ENCODE peak calls at places on chromosomes 5 and 9, in eight cellular contexts. J, L, P, C, A, K, F and H are unnamed samples.

GRCh38 chr5:179250561-179251225 is 94.6 kb downstream of the ADAMTS2 start:
- DNase-seq in J (no peak), L (no peak), P (no peak), C (no peak), A (no peak), K (peak; percentile 38), F (no peak), H (no peak)

GRCh38 chr5:10856646-10857332 is 95.8 kb upstream of the DAP start:
- DNase-seq in J (peak; percentile 85), L (peak; percentile 62), P (peak; percentile 77), C (no peak), A (peak; percentile 30), K (peak; percentile 76), F (peak; percentile 44), H (no peak)

GRCh38 chr5:146897061-146897460 is 18.5 kb upstream of the PPP2R2B start:
- DNase-seq in J (no peak), L (no peak), P (no peak), C (no peak), A (no peak), K (no peak), F (no peak), H (no peak)

GRCh38 chr5:90356612-90357011 is 52.9 kb downstream of the CETN3 start:
- DNase-seq in J (no peak), L (no peak), P (no peak), C (no peak), A (no peak), K (no peak), F (no peak), H (no peak)

GRCh38 chr9:68538200-68538599 is 2.5 kb downstream of the TMEM252 start:
- DNase-seq in J (no peak), L (peak; percentile 23), P (peak; percentile 26), C (no peak), A (no peak), K (no peak), F (no peak), H (no peak)

GRCh38 chr5:14400085-14400484 is 181.5 kb upstream of the OTULINL start:
- DNase-seq in J (no peak), L (peak; percentile 51), P (peak; percentile 76), C (no peak), A (peak; percentile 37), K (no peak), F (peak; percentile 52), H (no peak)

GRCh38 chr9:115367780-115368179 is 249.8 kb upstream of the TNC start:
- DNase-seq in J (no peak), L (peak; percentile 11), P (peak; percentile 76), C (no peak), A (no peak), K (no peak), F (peak; percentile 33), H (no peak)

GRCh38 chr9:105129731-105130130 is 114.7 kb upstream of the SLC44A1 start:
- DNase-seq in J (no peak), L (no peak), P (no peak), C (no peak), A (no peak), K (no peak), F (no peak), H (no peak)

GRCh38 chr9:137804908-137805356 is 72.7 kb upstream of the CACNA1B start:
- DNase-seq in J (no peak), L (peak; percentile 12), P (peak; percentile 47), C (no peak), A (peak; percentile 10), K (no peak), F (no peak), H (no peak)

GRCh38 chr9:16039103-16039987 is 486.5 kb downstream of the CCDC171 start:
- DNase-seq in J (peak; percentile 62), L (no peak), P (peak; percentile 51), C (no peak), A (peak; percentile 5), K (no peak), F (no peak), H (no peak)

GRCh38 chr5:135693371-135693955 is 114.7 kb upstream of the CXCL14 start:
- DNase-seq in J (no peak), L (no peak), P (no peak), C (no peak), A (no peak), K (no peak), F (no peak), H (no peak)

GRCh38 chr5:41695920-41696582 is 174.2 kb downstream of the OXCT1 start:
- DNase-seq in J (no peak), L (peak; percentile 38), P (no peak), C (no peak), A (no peak), K (no peak), F (no peak), H (no peak)
- TF ChIP-seq CTCF in J (no peak), L (peak; percentile 68), P (peak; percentile 35), C (no peak), A (peak; percentile 17), K (peak; percentile 19), F (peak; percentile 30), H (peak; percentile 30)

GRCh38 chr9:120926397-120926928 is at the start of gene TRAF1:
- DNase-seq in J (no peak), L (no peak), P (peak; percentile 45), C (no peak), A (no peak), K (no peak), F (no peak), H (no peak)
- TF ChIP-seq CTCF in J (no peak), L (no peak), P (no peak), C (no peak), A (no peak), K (no peak), F (no peak), H (no peak)

DNA sequence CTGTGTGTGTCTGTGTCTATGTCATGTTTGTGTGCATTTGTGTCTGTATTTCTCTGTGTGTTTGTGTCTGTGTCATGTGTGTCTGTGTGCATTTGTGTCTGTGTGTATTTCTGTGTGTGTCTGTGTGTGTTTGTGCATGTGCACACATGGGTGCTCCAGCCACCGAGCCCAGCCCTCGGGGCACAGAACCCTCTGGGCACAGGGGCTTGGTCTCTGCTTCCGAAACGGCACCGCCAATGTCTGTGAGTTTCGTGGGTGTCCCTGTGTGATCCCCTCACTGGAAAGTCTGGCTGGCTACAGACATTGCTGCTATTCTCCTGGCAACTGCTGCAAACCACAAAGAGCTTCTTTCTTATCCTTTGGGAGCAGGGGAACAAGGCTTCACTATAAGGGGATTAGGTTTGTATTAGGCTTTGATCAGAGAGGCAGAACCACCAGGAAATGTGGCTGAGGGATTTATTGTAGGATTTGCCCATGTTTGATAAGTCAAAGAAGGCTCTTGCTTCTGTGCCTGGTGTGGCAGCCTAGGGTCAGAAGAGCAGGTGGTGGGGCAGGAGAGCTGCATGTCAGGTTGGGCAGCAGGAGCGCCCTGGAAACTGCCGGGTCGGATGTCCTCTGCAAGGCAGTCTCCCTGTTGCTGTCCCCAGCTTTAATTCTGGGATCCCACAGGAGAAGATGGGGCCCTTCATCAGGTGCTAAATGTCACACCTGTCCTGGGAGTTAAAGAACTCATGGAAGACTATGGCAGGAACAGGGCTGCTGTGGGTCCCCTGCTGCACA is 39.6 kb upstream of the FCN1 start:
- DNase-seq in J (no peak), L (no peak), P (no peak), C (no peak), A (no peak), K (peak; percentile 32), F (no peak), H (no peak)
- TF ChIP-seq CTCF in J (no peak), L (no peak), P (no peak), C (no peak), A (no peak), K (no peak), F (no peak), H (no peak)

DNA sequence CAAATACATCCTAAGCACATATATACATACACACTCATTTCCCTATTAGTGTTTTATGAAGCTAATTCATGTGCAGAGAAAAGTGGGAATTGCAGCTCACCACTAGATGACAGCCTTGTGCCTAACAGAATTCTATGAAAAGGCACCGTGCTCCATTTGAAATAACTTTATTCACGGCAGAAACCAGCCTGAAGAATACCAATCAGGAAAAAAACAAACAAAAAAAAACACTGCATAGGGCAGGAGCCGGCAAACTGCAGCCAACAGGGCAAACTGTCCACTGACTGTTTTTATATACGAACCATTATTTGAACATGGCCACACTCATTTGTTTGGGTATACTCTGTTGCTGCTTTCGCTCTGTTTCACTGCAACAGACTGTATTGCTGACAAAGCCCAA is 33.6 kb downstream of the ERMP1 start:
- DNase-seq in J (no peak), L (peak; percentile 75), P (peak; percentile 59), C (no peak), A (peak; percentile 82), K (no peak), F (no peak), H (peak; percentile 8)
- TF ChIP-seq CTCF in J (no peak), L (peak; percentile 87), P (peak; percentile 78), C (peak; percentile 52), A (peak; percentile 61), K (peak; percentile 66), F (peak; percentile 84), H (peak; percentile 80)